ENCODE peak calls at places on chromosome 17, in nine cellular contexts. One of them, this sample, is unnamed. For H3K9me3, the result is how much of the 10 kb centered on the place peaks cover.

GRCh38 chr17:80220709-80221215 is 535 bp downstream of the SLC26A11 start:
- DNase-seq in SK-N-SH: peak
- DNase-seq in ovary: peak
- DNase-seq in heart right ventricle: no peak
- DNase-seq in aorta: no peak
- DNase-seq in CD8-positive, alpha-beta T cell: no peak
- DNase-seq in breast epithelium: no peak
- DNase-seq in PC-9: no peak
- DNase-seq in thoracic aorta: no peak
- DNase-seq in this sample: peak

GRCh38 chr17:9244066-9245052 is 223.0 kb downstream of the NTN1 start:
- DNase-seq in ovary: peak
- DNase-seq in thoracic aorta: no peak
- DNase-seq in breast epithelium: no peak
- DNase-seq in heart right ventricle: no peak
- DNase-seq in PC-9: no peak
- DNase-seq in CD8-positive, alpha-beta T cell: no peak
- DNase-seq in aorta: peak
- DNase-seq in SK-N-SH: no peak
- DNase-seq in this sample: no peak

GRCh38 chr17:37055511-37055910 is 106.8 kb downstream of the AATF start:
- DNase-seq in thoracic aorta: no peak
- DNase-seq in aorta: no peak
- DNase-seq in CD8-positive, alpha-beta T cell: no peak
- DNase-seq in SK-N-SH: no peak
- DNase-seq in ovary: no peak
- DNase-seq in breast epithelium: no peak
- DNase-seq in PC-9: no peak
- DNase-seq in heart right ventricle: no peak
- DNase-seq in this sample: no peak

GRCh38 chr17:419073-419735 is 66.6 kb upstream of the RPH3AL start:
- DNase-seq in aorta: no peak
- DNase-seq in SK-N-SH: no peak
- DNase-seq in heart right ventricle: no peak
- DNase-seq in thoracic aorta: no peak
- DNase-seq in breast epithelium: no peak
- DNase-seq in ovary: no peak
- DNase-seq in PC-9: no peak
- DNase-seq in CD8-positive, alpha-beta T cell: no peak
- DNase-seq in this sample: no peak

GRCh38 chr17:67995568-67996191 is 589 bp downstream of the C17orf58 start:
- DNase-seq in ovary: peak
- DNase-seq in thoracic aorta: no peak
- DNase-seq in PC-9: no peak
- DNase-seq in heart right ventricle: peak
- DNase-seq in CD8-positive, alpha-beta T cell: no peak
- DNase-seq in aorta: no peak
- DNase-seq in SK-N-SH: peak
- DNase-seq in breast epithelium: no peak
- DNase-seq in this sample: peak

GRCh38 chr17:21029032-21029431 is 13.8 kb downstream of the USP22 start:
- DNase-seq in SK-N-SH: no peak
- DNase-seq in heart right ventricle: no peak
- DNase-seq in PC-9: no peak
- DNase-seq in breast epithelium: no peak
- DNase-seq in aorta: no peak
- DNase-seq in CD8-positive, alpha-beta T cell: no peak
- DNase-seq in thoracic aorta: no peak
- DNase-seq in ovary: peak
- DNase-seq in this sample: no peak

GRCh38 chr17:48701864-48702532 is 20.3 kb downstream of the PRAC1 start:
- DNase-seq in PC-9: no peak
- DNase-seq in breast epithelium: no peak
- DNase-seq in thoracic aorta: no peak
- DNase-seq in CD8-positive, alpha-beta T cell: no peak
- DNase-seq in heart right ventricle: no peak
- DNase-seq in SK-N-SH: no peak
- DNase-seq in ovary: no peak
- DNase-seq in aorta: no peak
- DNase-seq in this sample: no peak

GRCh38 chr17:81713004-81713555 is 996 bp downstream of the SLC25A10 start:
- DNase-seq in aorta: no peak
- DNase-seq in ovary: no peak
- DNase-seq in heart right ventricle: no peak
- DNase-seq in breast epithelium: no peak
- DNase-seq in thoracic aorta: no peak
- DNase-seq in SK-N-SH: peak
- DNase-seq in CD8-positive, alpha-beta T cell: no peak
- DNase-seq in PC-9: peak
- DNase-seq in this sample: no peak

GRCh38 chr17:12973496-12974318 is 44.1 kb downstream of the ELAC2 start:
- DNase-seq in PC-9: no peak
- DNase-seq in SK-N-SH: no peak
- DNase-seq in heart right ventricle: no peak
- DNase-seq in breast epithelium: no peak
- DNase-seq in aorta: no peak
- DNase-seq in ovary: no peak
- DNase-seq in thoracic aorta: no peak
- DNase-seq in CD8-positive, alpha-beta T cell: no peak
- DNase-seq in this sample: peak

GRCh38 chr17:10135539-10136257 is 62.7 kb downstream of the GAS7 start:
- DNase-seq in CD8-positive, alpha-beta T cell: no peak
- DNase-seq in breast epithelium: no peak
- DNase-seq in heart right ventricle: no peak
- DNase-seq in SK-N-SH: no peak
- DNase-seq in thoracic aorta: no peak
- DNase-seq in aorta: peak
- DNase-seq in PC-9: no peak
- DNase-seq in ovary: peak
- DNase-seq in this sample: no peak

GRCh38 chr17:56881685-56882295 is 32.1 kb downstream of the TRIM25 start:
- DNase-seq in SK-N-SH: no peak
- DNase-seq in ovary: no peak
- DNase-seq in aorta: no peak
- DNase-seq in PC-9: no peak
- DNase-seq in thoracic aorta: no peak
- DNase-seq in heart right ventricle: no peak
- DNase-seq in breast epithelium: no peak
- DNase-seq in CD8-positive, alpha-beta T cell: no peak
- DNase-seq in this sample: no peak

GRCh38 chr17:1992541-1992940 is 32.6 kb downstream of the RTN4RL1 start:
- DNase-seq in aorta: no peak
- DNase-seq in thoracic aorta: no peak
- DNase-seq in ovary: no peak
- DNase-seq in SK-N-SH: no peak
- DNase-seq in CD8-positive, alpha-beta T cell: no peak
- DNase-seq in breast epithelium: no peak
- DNase-seq in heart right ventricle: no peak
- DNase-seq in PC-9: no peak
- DNase-seq in this sample: no peak

DNA sequence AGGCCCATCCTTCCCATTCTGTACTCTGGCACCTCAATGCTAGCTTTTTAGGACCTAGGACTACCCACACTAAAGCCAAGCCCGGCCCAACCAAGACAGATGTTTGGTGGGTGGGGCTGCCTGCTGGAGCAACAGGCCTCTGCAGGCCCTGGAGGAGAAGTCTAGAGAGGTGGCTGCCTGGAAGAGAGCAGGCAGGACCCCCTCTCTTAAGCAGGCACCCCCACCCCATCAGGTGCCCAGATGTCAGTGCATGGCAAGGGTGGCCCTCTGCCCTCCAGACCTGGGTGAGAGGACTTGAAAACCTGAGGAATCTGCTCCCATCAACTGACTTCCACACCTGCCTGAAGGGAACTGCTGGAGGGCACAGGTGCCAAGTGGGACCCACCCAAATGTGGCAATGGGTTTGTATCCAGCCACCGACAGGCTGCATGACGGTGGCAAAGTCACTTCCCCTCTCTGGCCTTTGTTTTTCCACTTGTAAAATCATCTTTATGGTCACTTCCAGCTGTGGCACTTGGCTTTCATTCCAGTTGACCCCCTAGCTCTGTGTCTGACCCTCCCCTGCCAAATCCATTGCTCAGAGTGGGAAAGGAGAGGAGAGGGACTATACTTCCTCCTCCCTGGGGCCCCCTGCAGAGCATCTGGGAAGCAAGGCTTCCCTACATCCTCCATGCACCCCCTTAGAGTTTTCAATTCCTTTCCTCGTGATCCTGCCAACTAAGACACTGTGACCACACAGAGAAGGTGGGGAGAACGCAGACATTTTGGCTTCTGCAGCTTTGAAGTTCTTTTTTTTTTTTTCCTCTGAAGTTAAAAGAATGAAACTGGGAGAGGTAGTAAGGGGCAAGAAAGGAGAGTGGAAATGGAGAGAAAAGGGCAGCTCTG is 1.6 kb upstream of the STAT5A start:
- DNase-seq in ovary: peak
- DNase-seq in thoracic aorta: no peak
- DNase-seq in SK-N-SH: peak
- DNase-seq in breast epithelium: peak
- DNase-seq in heart right ventricle: no peak
- DNase-seq in aorta: peak
- DNase-seq in CD8-positive, alpha-beta T cell: no peak
- DNase-seq in PC-9: no peak
- DNase-seq in this sample: no peak
- H3K4me3 ChIP-seq in ovary: peak
- H3K4me3 ChIP-seq in thoracic aorta: peak
- H3K4me3 ChIP-seq in SK-N-SH: no peak
- H3K4me3 ChIP-seq in breast epithelium: peak
- H3K4me3 ChIP-seq in heart right ventricle: peak
- H3K4me3 ChIP-seq in aorta: no peak
- H3K4me3 ChIP-seq in CD8-positive, alpha-beta T cell: peak
- H3K4me3 ChIP-seq in PC-9: no peak
- H3K4me3 ChIP-seq in this sample: no peak

DNA sequence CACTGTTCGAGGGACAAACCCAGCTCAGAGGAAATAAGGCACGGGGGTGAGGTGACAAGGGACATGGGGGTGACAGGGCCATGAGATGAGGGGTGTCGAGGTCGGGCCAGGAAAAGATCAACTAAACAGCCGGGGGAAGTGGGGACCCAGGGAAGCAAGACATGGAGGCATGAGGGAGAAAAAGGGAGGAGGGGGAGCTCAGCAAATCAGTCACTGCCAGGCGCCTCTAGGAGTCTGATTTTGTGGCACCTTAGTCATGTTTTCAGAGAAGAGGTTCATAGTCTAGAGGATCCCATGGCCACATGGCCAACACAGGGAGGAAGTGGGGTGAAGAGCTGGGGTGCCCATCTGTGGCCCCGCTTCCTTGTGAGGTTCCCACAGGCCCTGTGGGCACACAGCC is 814.5 kb downstream of the KCNJ18 start:
- DNase-seq in breast epithelium: no peak
- DNase-seq in SK-N-SH: no peak
- DNase-seq in PC-9: no peak
- DNase-seq in thoracic aorta: no peak
- DNase-seq in heart right ventricle: no peak
- DNase-seq in CD8-positive, alpha-beta T cell: no peak
- DNase-seq in aorta: no peak
- DNase-seq in ovary: no peak
- DNase-seq in this sample: no peak
- H3K9me3 ChIP-seq in breast epithelium: under half
- H3K9me3 ChIP-seq in SK-N-SH: under half
- H3K9me3 ChIP-seq in PC-9: under half
- H3K9me3 ChIP-seq in thoracic aorta: under half
- H3K9me3 ChIP-seq in heart right ventricle: under half
- H3K9me3 ChIP-seq in CD8-positive, alpha-beta T cell: under half
- H3K9me3 ChIP-seq in aorta: under half
- H3K9me3 ChIP-seq in ovary: under half
- H3K9me3 ChIP-seq in this sample: under half

GRCh38 chr17:66775881-66776400 is 59.0 kb upstream of the CACNG5 start:
- DNase-seq in ovary: no peak
- DNase-seq in PC-9: no peak
- DNase-seq in CD8-positive, alpha-beta T cell: no peak
- DNase-seq in thoracic aorta: no peak
- DNase-seq in aorta: no peak
- DNase-seq in heart right ventricle: no peak
- DNase-seq in breast epithelium: no peak
- DNase-seq in SK-N-SH: no peak
- DNase-seq in this sample: no peak

GRCh38 chr17:66779186-66779585 is 55.7 kb upstream of the CACNG5 start:
- DNase-seq in PC-9: no peak
- DNase-seq in heart right ventricle: no peak
- DNase-seq in aorta: no peak
- DNase-seq in breast epithelium: no peak
- DNase-seq in CD8-positive, alpha-beta T cell: no peak
- DNase-seq in ovary: no peak
- DNase-seq in thoracic aorta: no peak
- DNase-seq in SK-N-SH: no peak
- DNase-seq in this sample: no peak

GRCh38 chr17:66778531-66778930 is 56.4 kb upstream of the CACNG5 start:
- DNase-seq in ovary: no peak
- DNase-seq in aorta: no peak
- DNase-seq in PC-9: no peak
- DNase-seq in heart right ventricle: no peak
- DNase-seq in thoracic aorta: no peak
- DNase-seq in SK-N-SH: no peak
- DNase-seq in breast epithelium: no peak
- DNase-seq in CD8-positive, alpha-beta T cell: no peak
- DNase-seq in this sample: no peak

GRCh38 chr17:66776999-66777688 is 57.8 kb upstream of the CACNG5 start:
- DNase-seq in ovary: no peak
- DNase-seq in CD8-positive, alpha-beta T cell: no peak
- DNase-seq in breast epithelium: no peak
- DNase-seq in PC-9: no peak
- DNase-seq in aorta: no peak
- DNase-seq in SK-N-SH: no peak
- DNase-seq in heart right ventricle: no peak
- DNase-seq in thoracic aorta: no peak
- DNase-seq in this sample: no peak

GRCh38 chr17:66777689-66778225 is 57.2 kb upstream of the CACNG5 start:
- DNase-seq in SK-N-SH: no peak
- DNase-seq in PC-9: no peak
- DNase-seq in thoracic aorta: no peak
- DNase-seq in aorta: no peak
- DNase-seq in CD8-positive, alpha-beta T cell: no peak
- DNase-seq in ovary: no peak
- DNase-seq in breast epithelium: no peak
- DNase-seq in heart right ventricle: no peak
- DNase-seq in this sample: peak
- H3K4me3 ChIP-seq in SK-N-SH: no peak
- H3K4me3 ChIP-seq in PC-9: no peak
- H3K4me3 ChIP-seq in thoracic aorta: no peak
- H3K4me3 ChIP-seq in aorta: no peak
- H3K4me3 ChIP-seq in CD8-positive, alpha-beta T cell: no peak
- H3K4me3 ChIP-seq in ovary: no peak
- H3K4me3 ChIP-seq in breast epithelium: no peak
- H3K4me3 ChIP-seq in heart right ventricle: no peak
- H3K4me3 ChIP-seq in this sample: no peak

DNA sequence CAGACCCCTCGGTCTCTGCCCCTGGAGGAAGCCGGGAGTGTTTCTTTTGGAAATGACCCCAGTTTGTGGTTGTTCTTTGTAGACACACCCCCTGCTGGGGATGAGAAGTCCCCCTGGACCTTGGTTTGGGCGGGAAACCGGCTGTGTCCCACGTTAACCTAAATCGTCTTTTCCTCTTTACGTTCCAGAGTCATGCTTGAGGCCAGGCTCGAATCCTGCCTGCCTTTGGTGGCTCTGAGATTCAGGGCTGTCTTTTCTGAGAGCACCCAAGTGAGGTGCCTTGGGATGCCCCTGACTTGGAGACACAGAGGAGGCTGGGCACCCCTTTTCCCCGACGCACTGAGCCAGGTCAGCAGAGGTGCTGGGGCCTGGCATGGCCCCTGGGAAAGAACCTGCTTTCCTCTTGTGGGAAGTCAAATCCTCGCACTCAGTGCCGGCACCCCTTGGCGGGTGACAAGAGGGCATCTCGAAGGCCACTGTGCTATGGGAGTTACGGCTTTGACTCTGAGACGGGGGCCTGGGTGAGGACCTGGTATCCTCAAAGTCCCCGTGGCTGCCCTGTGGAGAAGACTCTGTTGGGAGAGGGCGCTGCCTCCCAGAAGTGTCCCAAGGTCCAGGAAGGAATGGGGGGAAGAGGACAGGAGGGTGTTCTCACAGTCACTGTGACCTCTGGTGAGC is 116.8 kb downstream of the METRNL start:
- DNase-seq in PC-9: no peak
- DNase-seq in thoracic aorta: no peak
- DNase-seq in ovary: no peak
- DNase-seq in heart right ventricle: no peak
- DNase-seq in SK-N-SH: no peak
- DNase-seq in CD8-positive, alpha-beta T cell: no peak
- DNase-seq in aorta: peak
- DNase-seq in breast epithelium: peak
- DNase-seq in this sample: peak
- H3K9me3 ChIP-seq in PC-9: under half
- H3K9me3 ChIP-seq in thoracic aorta: under half
- H3K9me3 ChIP-seq in ovary: under half
- H3K9me3 ChIP-seq in heart right ventricle: under half
- H3K9me3 ChIP-seq in SK-N-SH: under half
- H3K9me3 ChIP-seq in CD8-positive, alpha-beta T cell: under half
- H3K9me3 ChIP-seq in aorta: under half
- H3K9me3 ChIP-seq in breast epithelium: under half
- H3K9me3 ChIP-seq in this sample: under half

This sample was measured in cardiac muscle cell.